ENCODE peak calls at places on chromosome 14, in five cellular contexts. O, Y, U, G and E are unnamed samples.

GRCh38 chr14:101198398-101199027 is 295.0 kb upstream of the RTL1 start:
- DNase-seq in O (no peak), Y (no peak), U (peak), G (no peak), E (no peak)

GRCh38 chr14:64958743-64959142 is 13.4 kb downstream of the RAB15 start:
- DNase-seq in O (no peak), Y (no peak), U (no peak), G (no peak), E (no peak)

GRCh38 chr14:29548948-29549370 is 378.7 kb downstream of the PRKD1 start:
- DNase-seq in O (peak), Y (peak), U (no peak), G (peak), E (peak)

GRCh38 chr14:93708311-93708734 is 80.0 kb downstream of the PRIMA1 start:
- DNase-seq in O (no peak), Y (no peak), U (peak), G (no peak), E (no peak)

GRCh38 chr14:39395555-39396254 is 36.5 kb downstream of the FBXO33 start:
- DNase-seq in O (peak), Y (peak), U (no peak), G (no peak), E (no peak)

GRCh38 chr14:53399057-53399456 is 245.9 kb upstream of the DDHD1 start:
- DNase-seq in O (peak), Y (peak), U (no peak), G (no peak), E (no peak)

GRCh38 chr14:43399289-43399688 is 1107.8 kb downstream of the FSCB start:
- DNase-seq in O (no peak), Y (no peak), U (no peak), G (no peak), E (no peak)

GRCh38 chr14:101098641-101099040 is 195.1 kb upstream of the RTL1 start:
- DNase-seq in O (no peak), Y (no peak), U (no peak), G (peak), E (no peak)

GRCh38 chr14:63878792-63879191 is 26.0 kb downstream of the SYNE2 start:
- DNase-seq in O (no peak), Y (no peak), U (no peak), G (no peak), E (no peak)

GRCh38 chr14:99143793-99144192 is 128.2 kb downstream of the BCL11B start:
- DNase-seq in O (no peak), Y (no peak), U (peak), G (no peak), E (no peak)

DNA sequence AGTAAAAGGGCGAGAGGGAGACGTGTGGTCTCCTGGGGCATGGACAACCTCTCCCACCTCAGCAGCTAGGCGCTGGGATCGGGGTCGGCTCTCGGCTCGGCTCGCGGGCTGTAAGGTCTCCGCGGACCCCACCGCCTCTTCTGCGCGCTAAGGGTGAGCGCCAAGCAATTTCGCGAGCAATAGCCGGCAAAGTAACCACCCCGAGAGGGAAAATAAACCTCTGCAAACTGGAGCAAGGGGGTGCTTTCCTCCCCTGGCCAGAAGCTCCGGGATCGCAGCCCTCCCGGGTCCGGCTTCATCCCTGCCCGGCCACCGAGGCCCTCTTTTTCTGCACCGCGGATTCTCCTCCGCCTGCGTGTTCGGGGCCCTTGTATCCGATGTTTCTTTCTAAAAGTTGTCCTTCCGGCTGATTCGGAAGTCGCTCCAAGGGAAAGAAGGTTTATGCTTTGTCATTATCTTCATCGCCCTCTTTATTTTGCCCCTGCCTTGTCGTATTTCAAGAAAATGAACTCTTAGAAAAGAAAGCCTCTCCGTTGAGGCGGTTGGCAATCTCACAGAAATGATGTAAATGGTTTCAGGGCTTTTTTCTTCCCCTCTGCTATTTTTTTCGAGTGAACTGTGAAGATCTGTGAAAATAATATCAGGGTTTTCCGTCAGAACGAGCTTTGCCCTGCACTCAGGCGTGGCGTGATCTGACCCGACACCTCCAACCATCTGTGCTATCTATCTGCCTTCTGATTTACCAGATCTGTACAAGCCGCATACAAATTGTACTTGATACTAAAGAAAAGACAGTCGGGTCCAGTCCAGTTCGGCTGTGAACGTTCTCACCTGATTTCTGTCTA is 1.7 kb upstream of the SIX6 start:
- DNase-seq in O (no peak), Y (no peak), U (no peak), G (no peak), E (no peak)
- H3K4me3 ChIP-seq in O (no peak), Y (no peak), U (no peak), G (no peak), E (no peak)

DNA sequence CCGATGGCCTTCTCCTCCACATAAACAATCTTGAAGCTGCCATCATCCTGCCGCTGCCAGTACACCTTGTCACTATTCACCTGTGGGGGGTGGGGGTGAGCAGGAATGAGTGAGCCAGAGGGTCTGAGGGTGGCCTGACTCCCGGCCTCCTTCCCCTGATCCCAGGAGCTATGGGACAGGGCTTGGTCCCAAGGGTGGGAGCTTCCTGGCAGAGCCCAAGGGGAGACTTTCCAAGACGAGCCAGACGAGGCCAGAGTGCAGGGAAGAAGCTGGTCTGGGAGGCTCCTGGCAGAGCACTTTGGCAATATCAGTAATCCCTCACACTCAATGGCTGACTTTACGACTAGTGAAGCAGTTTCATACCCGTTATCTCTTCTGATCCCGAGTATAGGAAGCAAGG is 7.5 kb downstream of the TGM1 start:
- DNase-seq in O (no peak), Y (no peak), U (no peak), G (no peak), E (no peak)
- TF ChIP-seq CTCF in O (no peak), Y (no peak), U (no peak), G (no peak), E (no peak)

DNA sequence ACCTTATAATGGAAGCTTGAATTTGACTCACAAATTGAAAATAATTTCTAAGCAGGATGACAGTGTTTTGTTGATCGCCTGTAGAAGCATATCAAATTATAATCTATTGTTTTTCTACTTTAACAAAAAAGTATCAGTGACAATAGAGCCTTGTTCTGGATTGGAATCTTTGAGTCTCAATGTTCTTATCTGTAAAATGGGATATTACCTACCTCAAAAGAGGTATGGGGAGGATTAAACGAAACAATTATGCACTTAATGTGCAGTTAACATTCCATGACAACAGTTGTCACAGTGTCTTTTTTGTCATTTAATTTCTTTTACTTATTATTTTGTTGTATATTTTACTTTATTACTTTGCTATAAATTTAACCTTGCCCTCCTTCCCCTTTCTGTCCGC is 1.1 kb downstream of the RTRAF start:
- DNase-seq in O (no peak), Y (no peak), U (no peak), G (no peak), E (no peak)
- H3K4me3 ChIP-seq in O (peak), Y (peak), U (peak), G (no peak), E (peak)

GRCh38 chr14:21748869-21749303 is 75.3 kb upstream of the OR4E1 start:
- DNase-seq in O (peak), Y (peak), U (no peak), G (peak), E (no peak)
- TF ChIP-seq CTCF in O (peak), Y (peak), U (peak), G (peak), E (peak)

DNA sequence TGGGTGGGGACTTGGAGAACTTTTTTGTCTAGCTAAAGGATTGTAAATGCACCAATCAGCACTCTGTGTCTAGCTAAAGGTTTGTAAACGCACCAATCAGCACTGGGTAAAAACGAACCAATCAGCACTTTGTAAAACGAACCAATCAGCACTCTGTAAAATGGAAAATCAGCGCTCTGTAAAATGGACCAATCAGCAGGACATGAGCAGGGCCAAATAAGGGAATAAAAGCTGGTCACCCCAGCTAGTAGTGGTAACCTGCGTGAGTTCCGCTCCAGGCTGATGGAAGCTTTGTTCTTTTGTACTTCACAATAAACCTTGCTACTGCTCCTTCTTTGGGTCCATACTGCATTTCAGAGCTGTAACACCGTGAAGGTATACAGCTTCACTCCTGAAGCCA is 1.6 kb upstream of the ACOT2 start:
- DNase-seq in O (no peak), Y (no peak), U (no peak), G (no peak), E (no peak)
- H3K4me3 ChIP-seq in O (no peak), Y (no peak), U (peak), G (no peak), E (no peak)

DNA sequence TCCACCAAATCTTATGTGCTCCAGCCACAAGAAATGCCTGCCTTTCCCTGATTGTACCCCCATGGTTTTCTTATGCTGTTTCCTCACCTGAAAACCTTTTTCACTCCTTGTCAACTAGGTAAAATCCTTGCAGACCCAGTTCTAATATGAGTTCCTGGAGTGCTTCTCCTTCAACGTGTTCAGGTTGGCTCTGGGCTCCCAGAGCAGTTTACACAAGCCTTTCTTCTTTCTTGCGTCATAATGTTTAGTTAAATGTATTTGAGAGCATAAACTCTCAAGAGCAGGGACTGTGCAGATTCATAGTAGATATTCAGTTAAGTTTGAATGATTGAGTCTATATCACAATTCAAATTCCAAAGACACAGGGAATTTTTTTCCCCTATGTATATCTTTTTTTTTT is 484.8 kb upstream of the CCDC196 start:
- DNase-seq in O (no peak), Y (peak), U (no peak), G (no peak), E (no peak)
- TF ChIP-seq CTCF in O (no peak), Y (no peak), U (no peak), G (no peak), E (no peak)

GRCh38 chr14:51244591-51244990 is 4.5 kb downstream of the TMX1 start:
- DNase-seq in O (no peak), Y (no peak), U (no peak), G (no peak), E (no peak)

GRCh38 chr14:51246032-51246431 is 6.0 kb downstream of the TMX1 start:
- DNase-seq in O (no peak), Y (no peak), U (no peak), G (no peak), E (no peak)

GRCh38 chr14:51240804-51241380 is 845 bp downstream of the TMX1 start:
- DNase-seq in O (no peak), Y (no peak), U (no peak), G (no peak), E (no peak)

GRCh38 chr14:51239813-51240803 is at the start of gene TMX1:
- DNase-seq in O (peak), Y (peak), U (peak), G (peak), E (peak)

GRCh38 chr14:51242545-51243490 is 2.8 kb downstream of the TMX1 start:
- DNase-seq in O (peak), Y (no peak), U (no peak), G (no peak), E (no peak)
- H3K4me3 ChIP-seq in O (no peak), Y (no peak), U (no peak), G (no peak), E (peak)

GRCh38 chr14:54785111-54785777 is 117.4 kb downstream of the GCH1 start:
- DNase-seq in O (no peak), Y (no peak), U (peak), G (no peak), E (no peak)
- TF ChIP-seq CTCF in O (no peak), Y (no peak), U (no peak), G (no peak), E (no peak)